ENCODE peak calls at places on chromosomes 2 and 18, in eight cellular contexts. S is gastrocnemius medialis; K is neural progenitor cell; Q is NCI-H460; R is epithelial cell of esophagus; T is activated CD8-positive, alpha-beta memory T cell treated with anti-CD3 and anti-CD28 coated beads for 48 hours; G is skeletal muscle cell; L is osteocyte. I is an unnamed sample.

GRCh38 chr2:85921659-85922058 is 32.9 kb upstream of the ST3GAL5 start:
- DNase-seq in S (no peak), K (no peak), Q (no peak), R (no peak), T (no peak), G (no peak), L (no peak), I (no peak)

GRCh38 chr2:109058215-109058614 is 69.2 kb upstream of the EDAR start:
- DNase-seq in S (no peak), K (peak; percentile 67), Q (no peak), R (no peak), T (no peak), G (no peak), L (peak; percentile 36), I (no peak)

GRCh38 chr2:188425266-188425665 is 133.6 kb downstream of the GULP1 start:
- DNase-seq in S (no peak), K (no peak), Q (no peak), R (no peak), T (no peak), G (no peak), L (no peak), I (no peak)

GRCh38 chr18:35582899-35583558 is 1.5 kb downstream of the GALNT1 start:
- DNase-seq in S (no peak), K (peak; percentile 48), Q (no peak), R (peak; percentile 28), T (no peak), G (no peak), L (no peak), I (no peak)

GRCh38 chr2:173087793-173088493 is 12.3 kb downstream of the MAP3K20 start:
- DNase-seq in S (no peak), K (no peak), Q (no peak), R (no peak), T (no peak), G (no peak), L (no peak), I (no peak)

GRCh38 chr2:171272039-171272438 is 111.3 kb upstream of the TLK1 start:
- DNase-seq in S (peak; percentile 2), K (no peak), Q (peak; percentile 64), R (peak; percentile 98), T (no peak), G (peak; percentile 78), L (no peak), I (no peak)

GRCh38 chr2:240213476-240214391 is 73.3 kb upstream of the OTOS start:
- DNase-seq in S (no peak), K (no peak), Q (no peak), R (no peak), T (no peak), G (no peak), L (no peak), I (no peak)

GRCh38 chr2:134782792-134783191 is 55.6 kb upstream of the ACMSD start:
- DNase-seq in S (no peak), K (peak; percentile 56), Q (peak; percentile 54), R (peak; percentile 75), T (no peak), G (peak; percentile 18), L (no peak), I (no peak)

GRCh38 chr2:27571681-27572080 is 11.2 kb upstream of the ZNF512 start:
- DNase-seq in S (no peak), K (no peak), Q (no peak), R (no peak), T (no peak), G (no peak), L (no peak), I (no peak)

GRCh38 chr2:12008425-12009061 is 262.1 kb downstream of the LPIN1 start:
- DNase-seq in S (no peak), K (no peak), Q (no peak), R (peak; percentile 47), T (no peak), G (no peak), L (no peak), I (no peak)

GRCh38 chr2:44430340-44430739 is 68.6 kb downstream of the CAMKMT start:
- DNase-seq in S (no peak), K (peak; percentile 79), Q (no peak), R (no peak), T (no peak), G (no peak), L (no peak), I (no peak)

GRCh38 chr2:189698020-189698887 is 23.8 kb downstream of the ANKAR start:
- DNase-seq in S (no peak), K (peak; percentile 56), Q (peak; percentile 40), R (peak; percentile 54), T (no peak), G (no peak), L (no peak), I (no peak)

GRCh38 chr2:148528356-148529064 is 116.0 kb upstream of the EPC2 start:
- DNase-seq in S (no peak), K (no peak), Q (no peak), R (no peak), T (no peak), G (no peak), L (no peak), I (no peak)

GRCh38 chr2:26455801-26456700 is 21.9 kb downstream of the OTOF start:
- DNase-seq in S (peak; percentile 19), K (no peak), Q (no peak), R (no peak), T (no peak), G (no peak), L (no peak), I (no peak)

GRCh38 chr2:4674007-4674406 is 970.6 kb downstream of the DCDC2C start:
- DNase-seq in S (no peak), K (no peak), Q (no peak), R (no peak), T (no peak), G (no peak), L (no peak), I (no peak)

GRCh38 chr2:191571163-191571769 is 106.7 kb upstream of the NABP1 start:
- DNase-seq in S (no peak), K (peak; percentile 48), Q (peak; percentile 65), R (peak; percentile 69), T (no peak), G (peak; percentile 36), L (no peak), I (no peak)

GRCh38 chr2:119713819-119714490 is 35.0 kb downstream of the TMEM177 start:
- DNase-seq in S (no peak), K (no peak), Q (no peak), R (no peak), T (no peak), G (no peak), L (no peak), I (no peak)

GRCh38 chr2:23624378-23624777 is 239.4 kb downstream of the KLHL29 start:
- DNase-seq in S (no peak), K (peak; percentile 24), Q (no peak), R (peak; percentile 9), T (peak; percentile 12), G (no peak), L (no peak), I (no peak)

GRCh38 chr2:119011162-119011909 is 69.3 kb downstream of the MARCO start:
- DNase-seq in S (no peak), K (peak; percentile 90), Q (peak; percentile 26), R (peak; percentile 45), T (no peak), G (no peak), L (peak; percentile 84), I (peak; percentile 47)

GRCh38 chr2:99256677-99257076 is 1.2 kb upstream of the LYG2 start:
- DNase-seq in S (no peak), K (no peak), Q (no peak), R (peak; percentile 85), T (no peak), G (no peak), L (no peak), I (no peak)

GRCh38 chr18:36511791-36512352 is 214.4 kb downstream of the FHOD3 start:
- DNase-seq in S (no peak), K (no peak), Q (no peak), R (no peak), T (no peak), G (peak; percentile 5), L (peak; percentile 19), I (no peak)

GRCh38 chr2:174158003-174158402 is 90.3 kb downstream of the OLA1 start:
- DNase-seq in S (no peak), K (peak; percentile 67), Q (peak; percentile 47), R (peak; percentile 63), T (no peak), G (no peak), L (no peak), I (no peak)

GRCh38 chr2:45003586-45004568 is 5.4 kb downstream of the SIX2 start:
- DNase-seq in S (no peak), K (peak; percentile 58), Q (no peak), R (no peak), T (no peak), G (no peak), L (no peak), I (no peak)

GRCh38 chr2:25159947-25160346 is 8.4 kb downstream of the POMC start:
- DNase-seq in S (no peak), K (peak; percentile 73), Q (peak; percentile 11), R (no peak), T (no peak), G (no peak), L (no peak), I (no peak)

GRCh38 chr2:70161069-70161534 is 29.7 kb downstream of the C2orf42 start:
- DNase-seq in S (no peak), K (no peak), Q (no peak), R (peak; percentile 78), T (no peak), G (no peak), L (no peak), I (no peak)

GRCh38 chr18:72584787-72585186 is 40.6 kb upstream of the CBLN2 start:
- DNase-seq in S (no peak), K (no peak), Q (no peak), R (no peak), T (no peak), G (no peak), L (no peak), I (no peak)

GRCh38 chr2:238554468-238555184 is 127.9 kb downstream of the ASB1 start:
- DNase-seq in S (no peak), K (peak; percentile 43), Q (no peak), R (no peak), T (no peak), G (no peak), L (no peak), I (no peak)

GRCh38 chr2:122236152-122236892 is 480.9 kb downstream of the TSN start:
- DNase-seq in S (no peak), K (no peak), Q (peak; percentile 98), R (peak; percentile 52), T (no peak), G (peak; percentile 45), L (no peak), I (peak; percentile 57)

I was measured in psoas muscle.